ENCODE peak calls at places on chromosomes 2 and 18, in seven cellular contexts. D is activated naive CD4-positive, alpha-beta T cell treated with anti-CD3 and anti-CD28 coated beads, Interleukin-2, amount 10 ng/mL, durations not matched to agents 7 days and 5 days; V is GDM1; H is psoas muscle; X is astrocyte of the spinal cord; Y is brain microvascular endothelial cell; R is stimulated activated CD4-positive, alpha-beta T cell treated with anti-CD3 and anti-CD28 coated beads, Interleukin-4, amount 100 ng/mL, for 48 hours. C is an unnamed sample.

GRCh38 chr2:53896864-53897263 is 37.1 kb upstream of the GPR75 start:
- DNase-seq in D (no peak), V (no peak), H (no peak), X (peak; percentile 51), Y (peak; percentile 13), R (no peak), C (no peak)

GRCh38 chr2:197875736-197876135 is 71.3 kb downstream of the PLCL1 start:
- DNase-seq in D (no peak), V (no peak), H (no peak), X (no peak), Y (no peak), R (no peak), C (no peak)

GRCh38 chr2:241774419-241775222 is 2.0 kb upstream of the GAL3ST2 start:
- DNase-seq in D (no peak), V (no peak), H (no peak), X (peak; percentile 74), Y (peak; percentile 73), R (no peak), C (no peak)

GRCh38 chr2:206990335-206990734 is 51.0 kb downstream of the CPO start:
- DNase-seq in D (no peak), V (no peak), H (no peak), X (no peak), Y (no peak), R (no peak), C (no peak)

GRCh38 chr18:53946561-53946960 is 277.9 kb downstream of the MBD2 start:
- DNase-seq in D (no peak), V (no peak), H (no peak), X (peak; percentile 22), Y (no peak), R (no peak), C (no peak)

GRCh38 chr18:52670903-52671302 is 330.9 kb downstream of the DCC start:
- DNase-seq in D (no peak), V (no peak), H (no peak), X (peak; percentile 49), Y (peak; percentile 1), R (no peak), C (no peak)

GRCh38 chr2:137316075-137316474 is 550.7 kb downstream of the THSD7B start:
- DNase-seq in D (no peak), V (no peak), H (no peak), X (no peak), Y (no peak), R (no peak), C (no peak)

GRCh38 chr2:20349457-20350034 is 1.1 kb downstream of the PUM2 start:
- DNase-seq in D (no peak), V (no peak), H (no peak), X (no peak), Y (no peak), R (no peak), C (no peak)

GRCh38 chr2:106124787-106125549 is 69.1 kb downstream of the UXS1 start:
- DNase-seq in D (no peak), V (no peak), H (no peak), X (no peak), Y (no peak), R (no peak), C (no peak)

C was measured in SIG-M5.